ENCODE peak calls at places on chromosomes 4 and X, in four cellular contexts. D is K562, V is HepG2, S is GM12878. P is an unnamed sample.

GRCh38 chr4:25233737-25234389 is at the start of gene PI4K2B:
- DNase-seq in D (peak), V (peak), S (peak), P (peak)

GRCh38 chr4:52376107-52376704 is 282.9 kb downstream of the USP46 start:
- DNase-seq in D (peak), V (peak), S (no peak), P (peak)

GRCh38 chr4:79864470-79865190 is 208.4 kb downstream of the ANTXR2 start:
- DNase-seq in D (no peak), V (no peak), S (no peak), P (no peak)

GRCh38 chrX:153511784-153512500 is 5.5 kb upstream of the ATP2B3 start:
- DNase-seq in D (no peak), V (no peak), S (no peak), P (peak)

GRCh38 chr4:105022811-105023667 is 123.6 kb upstream of the TET2 start:
- DNase-seq in D (no peak), V (no peak), S (no peak), P (no peak)

GRCh38 chr4:37628977-37629609 is 57.1 kb downstream of the RELL1 start:
- DNase-seq in D (peak), V (no peak), S (no peak), P (peak)

GRCh38 chr4:13920111-13920875 is 292.8 kb upstream of the BOD1L1 start:
- DNase-seq in D (no peak), V (no peak), S (no peak), P (no peak)

GRCh38 chr4:80017125-80017854 is 55.7 kb downstream of the ANTXR2 start:
- DNase-seq in D (no peak), V (no peak), S (no peak), P (peak)

GRCh38 chr4:99043346-99043745 is 45.2 kb downstream of the ADH5 start:
- DNase-seq in D (no peak), V (no peak), S (no peak), P (peak)

GRCh38 chrX:119899125-119899524 is 3.4 kb downstream of the AKAP14 start:
- DNase-seq in D (no peak), V (no peak), S (no peak), P (no peak)

GRCh38 chr4:8440491-8441311 is at the start of the genes ACOX3 and TRMT44:
- DNase-seq in D (peak), V (peak), S (peak), P (peak)
- TF ChIP-seq MYC in D (peak), V (peak), S (no peak), P (peak)

GRCh38 chr4:781493-782216 is 44.3 kb downstream of the CPLX1 start:
- DNase-seq in D (peak), V (peak), S (peak), P (peak)

GRCh38 chr4:777520-778262 is 48.2 kb downstream of the CPLX1 start:
- DNase-seq in D (no peak), V (peak), S (no peak), P (no peak)

GRCh38 chr4:780730-781492 is 45.0 kb downstream of the CPLX1 start:
- DNase-seq in D (no peak), V (no peak), S (no peak), P (peak)

GRCh38 chr4:776743-777441 is 49.0 kb downstream of the CPLX1 start:
- DNase-seq in D (no peak), V (no peak), S (no peak), P (no peak)

GRCh38 chr4:779555-779954 is 46.4 kb downstream of the CPLX1 start:
- DNase-seq in D (no peak), V (no peak), S (no peak), P (no peak)
- TF ChIP-seq POLR2AphosphoS5 in D (no peak), V (no peak), S (no peak), P (no peak)

DNA sequence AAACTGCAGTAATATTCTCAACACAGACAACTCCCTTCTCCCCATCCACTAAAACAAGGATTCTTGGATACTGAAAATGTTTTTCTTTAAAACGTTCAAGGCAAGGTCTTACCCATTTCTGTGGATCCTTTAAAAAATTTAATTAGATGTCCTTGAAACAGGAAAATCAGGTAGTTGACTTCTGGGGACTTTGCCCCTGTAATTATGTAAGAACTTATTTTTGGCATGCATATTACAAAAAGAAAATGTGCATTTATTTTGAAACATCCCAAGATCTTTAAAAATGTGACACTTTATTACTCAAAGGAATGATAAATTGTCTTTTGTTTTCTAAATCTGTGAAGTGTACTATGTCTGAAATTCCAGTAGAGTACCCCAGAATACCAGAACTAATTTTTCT is 25.8 kb downstream of the GUCY1B1 start:
- DNase-seq in D (no peak), V (no peak), S (no peak), P (no peak)
- TF ChIP-seq CTCF in D (no peak), V (no peak), S (no peak), P (no peak)

GRCh38 chr4:7383251-7383650 is 51.5 kb downstream of the PSAPL1 start:
- DNase-seq in D (no peak), V (no peak), S (no peak), P (no peak)

GRCh38 chr4:7384003-7384928 is 50.5 kb downstream of the PSAPL1 start:
- DNase-seq in D (no peak), V (no peak), S (no peak), P (no peak)

GRCh38 chr4:7382634-7383014 is 52.1 kb downstream of the PSAPL1 start:
- DNase-seq in D (no peak), V (no peak), S (no peak), P (no peak)

GRCh38 chr4:7387925-7388324 is 46.8 kb downstream of the PSAPL1 start:
- DNase-seq in D (no peak), V (no peak), S (no peak), P (no peak)

DNA sequence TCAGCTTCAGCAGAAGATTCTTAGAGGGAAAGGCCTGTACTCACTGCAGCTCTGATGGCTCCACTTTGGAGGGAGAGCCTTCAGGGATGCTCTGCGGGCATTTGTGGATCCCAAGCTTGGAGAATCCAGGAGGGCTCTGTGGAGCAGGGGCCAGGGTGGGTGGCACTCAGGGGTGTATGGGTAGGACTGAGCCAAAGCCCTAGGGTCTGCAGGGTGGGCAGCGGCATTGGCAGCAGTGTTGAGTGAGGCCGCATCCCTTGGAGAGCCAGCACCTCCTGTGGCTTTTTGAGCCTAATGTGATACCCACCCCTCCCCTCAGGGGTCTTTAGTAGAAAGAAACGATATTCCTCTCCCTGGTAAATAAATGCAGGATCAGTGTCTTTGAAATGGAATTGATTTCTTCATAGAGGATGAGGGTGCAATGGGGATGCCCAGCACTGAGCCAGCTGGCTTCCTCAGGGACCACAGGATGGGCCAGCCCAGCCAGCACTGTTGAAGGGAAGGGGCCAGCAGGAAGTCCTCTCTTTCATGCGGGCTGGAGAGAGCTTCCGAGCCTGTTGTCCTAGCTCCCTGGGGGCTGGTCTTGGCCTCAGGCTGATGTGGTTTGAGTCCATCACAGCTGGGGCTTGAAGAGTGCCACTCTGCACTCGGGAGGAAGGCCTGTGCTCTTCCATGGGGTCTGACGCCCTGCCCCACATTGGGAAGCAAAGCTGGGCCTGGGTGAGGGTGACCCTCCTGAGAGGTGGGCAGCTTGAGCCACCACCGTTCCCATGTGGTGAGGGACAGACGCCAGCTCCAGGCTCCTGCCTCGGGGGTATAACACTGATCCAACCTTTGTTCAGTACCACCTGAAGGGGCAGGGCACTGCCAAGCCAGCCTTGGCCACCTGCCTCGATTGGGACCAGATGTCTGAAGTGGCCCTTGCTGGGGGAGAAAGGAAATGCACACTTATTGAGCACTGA is 49.5 kb downstream of the PSAPL1 start:
- DNase-seq in D (no peak), V (no peak), S (no peak), P (no peak)
- TF ChIP-seq MYC in D (no peak), V (no peak), S (no peak), P (no peak)

GRCh38 chrX:65673857-65674350 is 6.5 kb downstream of the MSN start:
- DNase-seq in D (no peak), V (no peak), S (no peak), P (no peak)

GRCh38 chrX:65679071-65679540 is 11.7 kb downstream of the MSN start:
- DNase-seq in D (no peak), V (no peak), S (no peak), P (peak)

GRCh38 chrX:65681810-65682209 is 14.4 kb downstream of the MSN start:
- DNase-seq in D (no peak), V (no peak), S (no peak), P (no peak)

GRCh38 chrX:65674351-65674893 is 7.0 kb downstream of the MSN start:
- DNase-seq in D (no peak), V (no peak), S (no peak), P (peak)

DNA sequence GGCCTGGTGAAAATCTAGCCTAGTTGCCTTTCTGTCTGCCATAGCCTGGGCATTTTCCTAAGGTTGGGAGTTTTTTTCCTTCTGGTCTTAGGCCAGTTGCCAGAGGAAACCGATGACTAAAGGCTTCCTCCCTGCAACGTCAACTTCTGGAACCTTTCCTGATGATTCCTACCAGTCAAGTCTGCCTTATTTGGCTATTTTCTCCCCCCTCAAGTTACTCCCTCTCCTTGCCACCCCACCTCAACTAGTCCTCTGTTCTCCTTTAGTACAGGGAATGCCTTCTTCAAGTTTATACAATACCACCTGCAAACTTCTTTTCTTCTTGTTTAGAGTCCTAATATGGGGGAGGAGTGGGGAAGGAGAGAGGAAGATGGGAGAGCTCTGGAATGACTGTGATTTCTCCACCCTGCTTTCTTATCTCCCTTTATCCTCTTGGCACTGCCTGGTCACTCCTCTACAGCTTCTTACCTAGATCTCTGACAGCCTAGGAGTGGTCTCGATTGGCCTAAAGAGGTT is 10.6 kb downstream of the MSN start:
- DNase-seq in D (no peak), V (no peak), S (no peak), P (peak)
- TF ChIP-seq POLR2AphosphoS5 in D (no peak), V (no peak), S (no peak), P (peak)